ENCODE peak calls at places on chromosomes 5 and 9, in six cellular contexts. R is tibial artery, H is gastrocnemius medialis, D is coronary artery, W is colonic mucosa, N is Peyer's patch. M is an unnamed sample.

GRCh38 chr5:159951387-159951786 is 35.1 kb downstream of the ADRA1B start:
- DNase-seq in R (no peak), H (no peak), D (no peak), W (no peak), N (no peak), M (no peak)

GRCh38 chr5:61332891-61333350 is 863 bp downstream of the ZSWIM6 start:
- DNase-seq in R (peak), H (peak), D (peak), W (peak), N (peak), M (no peak)

GRCh38 chr9:31140316-31140715 is 1244.1 kb upstream of the ACO1 start:
- DNase-seq in R (no peak), H (no peak), D (no peak), W (no peak), N (no peak), M (no peak)

GRCh38 chr9:98484218-98484617 is 224.5 kb downstream of the GABBR2 start:
- DNase-seq in R (no peak), H (no peak), D (no peak), W (no peak), N (no peak), M (no peak)

GRCh38 chr5:126650463-126650862 is 49.7 kb downstream of the PHAX start:
- DNase-seq in R (no peak), H (no peak), D (no peak), W (no peak), N (no peak), M (no peak)

GRCh38 chr9:136824496-136825225 is 16.9 kb downstream of the RABL6 start:
- DNase-seq in R (no peak), H (no peak), D (no peak), W (no peak), N (no peak), M (no peak)

GRCh38 chr9:120433701-120434100 is 146.3 kb downstream of the CDK5RAP2 start:
- DNase-seq in R (no peak), H (no peak), D (no peak), W (no peak), N (no peak), M (no peak)

GRCh38 chr9:27726244-27727141 is 153.2 kb upstream of the C9orf72 start:
- DNase-seq in R (no peak), H (peak), D (no peak), W (peak), N (no peak), M (peak)

GRCh38 chr5:156913719-156914370 is 49.2 kb downstream of the TIMD4 start:
- DNase-seq in R (no peak), H (no peak), D (no peak), W (no peak), N (peak), M (no peak)

GRCh38 chr5:133273661-133274596 is 222.1 kb downstream of the HSPA4 start:
- DNase-seq in R (no peak), H (peak), D (no peak), W (no peak), N (no peak), M (no peak)

GRCh38 chr5:1594336-1595106 is 70.8 kb upstream of the LPCAT1 start:
- DNase-seq in R (peak), H (peak), D (no peak), W (peak), N (peak), M (no peak)

GRCh38 chr5:132203464-132203818 is 24.2 kb downstream of the P4HA2 start:
- DNase-seq in R (no peak), H (no peak), D (no peak), W (no peak), N (no peak), M (no peak)

GRCh38 chr9:14471041-14471440 is 157.1 kb upstream of the NFIB start:
- DNase-seq in R (no peak), H (no peak), D (no peak), W (no peak), N (no peak), M (no peak)

GRCh38 chr9:136119259-136120118 is 814 bp upstream of the TMEM250 start:
- DNase-seq in R (peak), H (no peak), D (no peak), W (peak), N (no peak), M (no peak)

GRCh38 chr5:171462928-171463843 is 43.7 kb downstream of the FGF18 start:
- DNase-seq in R (no peak), H (no peak), D (no peak), W (no peak), N (no peak), M (no peak)

GRCh38 chr5:82164957-82165698 is 113.0 kb downstream of the RPS23 start:
- DNase-seq in R (no peak), H (no peak), D (no peak), W (no peak), N (no peak), M (no peak)

GRCh38 chr9:9558907-9559306 is 1053.9 kb downstream of the PTPRD start:
- DNase-seq in R (no peak), H (no peak), D (no peak), W (no peak), N (no peak), M (no peak)

GRCh38 chr5:40021007-40021406 is 596.2 kb upstream of the DAB2 start:
- DNase-seq in R (no peak), H (no peak), D (no peak), W (no peak), N (no peak), M (no peak)

GRCh38 chr5:123367739-123368138 is 55.5 kb downstream of the CEP120 start:
- DNase-seq in R (no peak), H (no peak), D (no peak), W (no peak), N (no peak), M (no peak)

GRCh38 chr5:63831381-63831780 is 130.9 kb downstream of the HTR1A start:
- DNase-seq in R (no peak), H (no peak), D (no peak), W (no peak), N (no peak), M (no peak)

GRCh38 chr5:9401786-9402472 is 143.9 kb downstream of the SEMA5A start:
- DNase-seq in R (no peak), H (no peak), D (no peak), W (no peak), N (no peak), M (no peak)

GRCh38 chr5:8394965-8395364 is 526.0 kb downstream of the MTRR start:
- DNase-seq in R (no peak), H (no peak), D (no peak), W (no peak), N (no peak), M (no peak)
- TF ChIP-seq CTCF in R (no peak), H (no peak), D (no peak), W (no peak), N (no peak), M (no peak)

GRCh38 chr5:143247134-143247815 is 156.2 kb downstream of the NR3C1 start:
- DNase-seq in R (no peak), H (no peak), D (no peak), W (no peak), N (no peak), M (no peak)

GRCh38 chr5:143245929-143246561 is 157.4 kb downstream of the NR3C1 start:
- DNase-seq in R (no peak), H (peak), D (no peak), W (no peak), N (no peak), M (peak)

GRCh38 chr5:143243103-143243502 is 160.4 kb downstream of the NR3C1 start:
- DNase-seq in R (no peak), H (peak), D (no peak), W (no peak), N (no peak), M (no peak)

GRCh38 chr5:143244000-143244736 is 159.3 kb downstream of the NR3C1 start:
- DNase-seq in R (peak), H (peak), D (peak), W (peak), N (no peak), M (peak)

DNA sequence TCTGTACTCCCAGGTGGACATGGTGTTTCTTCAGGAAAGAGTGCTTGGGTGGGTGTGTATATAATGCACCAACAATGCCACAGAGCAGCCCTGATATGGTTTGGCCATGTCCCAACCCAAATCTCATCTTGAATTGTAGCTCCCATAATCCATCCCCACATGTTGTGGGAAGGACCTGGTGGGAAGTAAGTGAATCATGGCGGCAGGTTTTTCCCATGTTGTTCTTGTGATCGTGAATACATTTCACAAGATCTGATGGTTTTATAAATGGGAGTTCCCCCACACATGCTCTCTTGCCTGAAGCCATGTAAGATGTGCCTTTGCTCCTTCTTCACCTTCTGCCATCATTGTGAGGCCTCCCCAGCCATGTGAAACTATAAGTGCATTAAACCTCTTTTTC is 158.5 kb downstream of the NR3C1 start:
- DNase-seq in R (no peak), H (no peak), D (no peak), W (no peak), N (no peak), M (no peak)
- H3K4me3 ChIP-seq in R (no peak), H (no peak), D (no peak), W (no peak), N (no peak), M (no peak)

DNA sequence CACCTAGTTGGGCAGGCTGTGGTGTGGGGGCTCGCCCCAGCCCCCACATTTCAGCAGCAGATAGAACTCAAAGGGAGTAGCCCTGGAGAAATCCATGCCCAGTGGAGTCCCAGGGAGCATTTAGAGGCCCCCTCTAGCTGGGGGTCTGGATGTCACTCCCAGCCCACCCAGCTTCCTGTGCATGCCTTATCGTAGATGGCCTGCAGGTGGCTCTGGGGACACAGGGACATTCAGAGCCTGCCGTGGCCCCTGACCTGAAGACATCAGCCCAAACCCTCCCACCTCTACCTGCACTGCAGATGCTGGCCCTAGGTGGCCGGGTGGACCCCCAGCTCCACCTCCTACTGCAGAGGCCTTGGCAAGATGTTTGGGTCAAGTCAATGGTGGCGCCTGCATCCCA is 49.0 kb upstream of the LMX1B start:
- DNase-seq in R (no peak), H (no peak), D (no peak), W (no peak), N (no peak), M (no peak)
- TF ChIP-seq CTCF in R (no peak), H (no peak), D (no peak), W (no peak), N (no peak), M (no peak)

DNA sequence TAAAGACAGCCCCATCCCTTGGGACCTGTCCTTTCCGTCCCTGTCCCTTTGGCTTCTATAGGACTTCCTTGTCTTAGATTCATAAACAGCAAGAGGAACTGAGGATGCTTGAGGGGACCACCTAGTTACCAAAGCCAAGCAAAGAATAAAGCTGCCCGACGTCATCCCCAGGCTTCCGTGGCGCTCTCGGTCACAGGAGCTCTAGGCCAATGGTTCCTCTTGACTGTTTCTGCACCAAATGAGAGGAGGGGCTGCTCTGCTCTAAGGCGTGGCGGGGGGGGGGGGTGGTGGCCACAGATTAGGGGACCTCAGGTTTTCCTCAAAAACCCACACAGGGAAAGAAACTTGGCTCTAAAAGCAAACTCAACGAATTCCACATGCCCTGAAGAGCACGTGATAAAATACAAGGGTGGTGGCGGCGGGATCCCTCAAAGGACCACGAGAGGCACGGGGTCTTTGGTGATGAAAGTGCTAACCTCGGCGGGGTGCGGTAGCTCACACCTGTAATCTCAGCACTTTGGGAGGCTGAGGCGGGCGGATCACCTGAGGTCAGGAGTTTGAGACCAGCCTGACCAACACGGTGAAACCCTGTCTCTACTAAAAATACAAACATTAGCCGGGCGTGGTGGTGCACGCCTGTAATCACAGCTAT is 53.7 kb downstream of the USP20 start:
- DNase-seq in R (no peak), H (no peak), D (no peak), W (no peak), N (no peak), M (no peak)
- H3K4me3 ChIP-seq in R (no peak), H (peak), D (no peak), W (no peak), N (peak), M (no peak)

GRCh38 chr9:122265265-122265900 is 701 bp downstream of the MRRF start:
- DNase-seq in R (no peak), H (peak), D (no peak), W (peak), N (no peak), M (no peak)

GRCh38 chr9:122263699-122264349 is 816 bp downstream of the RBM18 start:
- DNase-seq in R (no peak), H (no peak), D (no peak), W (no peak), N (no peak), M (no peak)

GRCh38 chr9:122261469-122261881 is 3.2 kb downstream of the RBM18 start:
- DNase-seq in R (peak), H (peak), D (peak), W (peak), N (no peak), M (peak)

GRCh38 chr9:122262073-122262472 is 2.6 kb downstream of the RBM18 start:
- DNase-seq in R (no peak), H (no peak), D (no peak), W (no peak), N (no peak), M (no peak)

GRCh38 chr9:122264360-122265264 is at the start of the genes MRRF and RBM18:
- DNase-seq in R (peak), H (peak), D (peak), W (peak), N (peak), M (peak)
- TF ChIP-seq CTCF in R (no peak), H (no peak), D (no peak), W (no peak), N (peak), M (no peak)

DNA sequence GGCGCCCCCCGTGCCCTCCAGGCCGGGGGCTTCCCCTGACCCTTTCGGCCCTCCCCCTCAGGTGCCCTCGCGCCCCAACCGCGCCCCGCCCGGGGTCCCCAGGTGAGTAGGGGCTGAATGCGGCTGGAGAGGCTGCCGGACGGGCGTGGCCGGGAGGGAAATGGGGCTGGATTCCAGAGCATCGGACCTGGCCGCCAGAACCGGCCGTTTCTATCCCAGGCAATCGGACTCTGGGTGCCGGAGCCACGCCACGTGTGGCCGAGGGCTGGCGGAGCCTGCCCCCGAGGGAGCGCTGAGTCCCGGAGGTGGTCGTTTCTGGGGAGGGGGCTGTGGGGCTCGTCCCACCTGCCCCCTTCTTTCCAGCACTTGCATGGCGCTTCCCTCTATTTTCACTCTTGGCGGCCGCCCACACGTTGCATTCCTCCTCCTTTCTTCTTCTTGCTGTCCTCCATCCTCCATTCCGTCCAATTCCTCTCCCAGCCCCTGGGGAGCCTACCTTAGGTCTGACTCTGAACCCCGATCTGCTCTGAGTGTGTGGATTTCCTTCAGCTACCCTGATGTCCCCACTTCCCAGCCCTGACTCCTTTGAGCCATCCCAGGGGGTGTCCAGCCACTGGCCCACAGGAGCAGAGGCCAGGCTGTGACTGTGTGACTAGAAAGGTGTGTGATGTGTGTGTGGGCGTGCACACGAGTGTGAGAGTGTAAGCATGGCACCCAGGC is 24.8 kb downstream of the GOLGA2 start:
- DNase-seq in R (peak), H (no peak), D (no peak), W (no peak), N (no peak), M (no peak)
- H3K4me3 ChIP-seq in R (peak), H (peak), D (peak), W (peak), N (peak), M (no peak)

DNA sequence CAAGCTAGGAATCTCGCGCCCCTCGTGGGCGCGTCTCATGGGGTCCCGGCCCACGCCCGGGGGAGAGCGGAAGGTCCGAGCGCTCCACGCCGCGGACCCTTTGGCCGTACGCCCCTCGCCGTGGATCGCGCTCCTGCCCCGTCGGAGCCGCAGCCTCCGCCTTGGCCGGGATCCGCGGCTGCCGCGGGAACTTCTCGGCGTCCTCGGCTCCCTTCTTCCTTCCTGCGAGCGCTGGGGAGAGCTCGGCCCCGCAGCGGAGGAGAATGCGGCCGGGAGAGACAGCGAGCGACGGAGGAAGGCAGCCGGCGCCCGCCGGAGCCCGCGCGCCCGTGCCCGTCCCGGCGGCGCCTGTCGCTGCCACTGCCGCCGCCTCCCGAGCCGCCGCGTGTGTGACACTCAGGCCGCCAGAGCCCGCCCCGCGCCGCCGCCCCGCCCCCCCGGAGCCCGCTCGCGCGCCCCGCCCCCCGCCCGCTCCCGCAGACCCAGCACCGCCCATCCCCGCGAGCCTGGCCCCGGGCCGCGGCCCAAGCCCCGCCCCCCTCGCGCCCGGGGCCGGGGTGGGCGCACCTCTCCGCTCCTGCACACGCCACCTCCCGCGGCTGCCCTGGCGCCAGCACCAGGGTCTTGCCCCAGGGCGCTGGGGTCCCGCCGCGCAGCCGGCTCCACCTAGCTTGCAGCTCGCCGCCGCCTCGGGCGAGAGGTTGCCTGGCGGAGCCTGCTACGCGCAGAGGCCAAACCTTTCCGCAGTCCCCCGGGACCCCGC is at the start of gene SHB:
- DNase-seq in R (peak), H (peak), D (peak), W (peak), N (peak), M (no peak)
- TF ChIP-seq CTCF in R (peak), H (no peak), D (peak), W (no peak), N (no peak), M (no peak)

DNA sequence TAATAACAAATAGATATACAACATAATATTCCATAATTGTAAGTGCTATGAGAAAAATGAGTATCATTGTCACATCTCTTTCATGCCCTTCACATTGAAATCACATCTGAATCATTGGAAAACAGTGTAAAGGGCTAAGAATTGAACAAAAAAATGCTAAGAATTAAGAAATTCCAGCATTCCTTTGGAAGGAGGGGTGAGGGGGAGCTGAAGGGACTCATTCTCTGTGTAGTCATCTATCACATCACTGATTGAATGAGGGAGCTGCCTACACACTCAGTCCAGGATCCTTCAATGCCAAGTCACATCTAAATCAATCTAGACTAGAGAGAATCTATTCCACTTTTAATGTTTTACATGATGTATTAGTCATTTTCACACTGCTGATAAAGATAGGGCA is 286.6 kb downstream of the DTWD2 start:
- DNase-seq in R (no peak), H (no peak), D (no peak), W (no peak), N (no peak), M (no peak)
- H3K4me3 ChIP-seq in R (no peak), H (no peak), D (no peak), W (no peak), N (no peak), M (no peak)

DNA sequence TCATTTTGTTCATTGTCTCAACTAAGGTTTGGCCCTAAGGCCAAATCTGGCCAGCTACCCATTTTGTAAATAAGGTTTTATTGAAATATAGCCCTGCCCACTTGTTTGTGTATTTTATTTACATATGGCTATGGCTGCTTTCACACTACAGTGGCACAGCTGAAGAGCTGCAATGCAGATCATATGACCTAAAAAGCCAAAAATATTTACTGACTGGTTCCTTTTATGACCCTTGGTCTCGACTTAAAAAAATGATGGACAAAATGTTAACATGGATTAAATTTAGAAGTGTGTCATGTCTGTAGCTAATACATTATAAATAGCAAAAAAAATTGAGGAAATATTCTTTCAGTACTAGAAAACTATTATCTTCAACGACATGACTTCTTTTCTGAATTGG is 22.0 kb downstream of the FAM240B start:
- DNase-seq in R (no peak), H (no peak), D (no peak), W (no peak), N (no peak), M (no peak)
- TF ChIP-seq CTCF in R (no peak), H (no peak), D (no peak), W (no peak), N (no peak), M (no peak)